ENCODE peak calls at places on chromosome 5, in ten cellular contexts. N is cardiac fibroblast; A is testis; K is AG10803; W is A549; P is NCI-H1417; H is CD4-positive, alpha-beta T cell; B is stimulated activated naive CD8-positive, alpha-beta T cell treated with anti-CD3 and anti-CD28 coated beads, Interleukin-15, Interleukin-2, amounts not matched to agents 100 U/mL and 50 U/mL, for 24 hours; C is AG09319; T is EL. Y is an unnamed sample.
A peak's percentile ranks its signal among the peaks of the same experiment; 100 is the strongest.

GRCh38 chr5:58484505-58484904 is 6.7 kb upstream of the GAPT start:
- DNase-seq in N (no peak), A (no peak), K (no peak), W (no peak), P (no peak), H (no peak), B (no peak), C (no peak), T (no peak), Y (no peak)

GRCh38 chr5:56350595-56351170 is 117.6 kb upstream of the ANKRD55 start:
- DNase-seq in N (peak; percentile 72), A (no peak), K (peak; percentile 70), W (peak; percentile 94), P (peak; percentile 34), H (no peak), B (no peak), C (peak; percentile 14), T (peak; percentile 97), Y (peak; percentile 53)

GRCh38 chr5:146860213-146860891 is 18.2 kb downstream of the PPP2R2B start:
- DNase-seq in N (no peak), A (no peak), K (peak; percentile 3), W (no peak), P (no peak), H (no peak), B (no peak), C (no peak), T (peak; percentile 80), Y (no peak)

GRCh38 chr5:40554794-40555193 is 124.9 kb upstream of the PTGER4 start:
- DNase-seq in N (no peak), A (no peak), K (no peak), W (no peak), P (no peak), H (no peak), B (no peak), C (no peak), T (no peak), Y (no peak)

GRCh38 chr5:121758640-121759039 is 93.0 kb upstream of the FTMT start:
- DNase-seq in N (no peak), A (no peak), K (no peak), W (no peak), P (no peak), H (no peak), B (no peak), C (no peak), T (no peak), Y (no peak)

GRCh38 chr5:178404987-178405386 is 172.4 kb upstream of the PHYKPL start:
- DNase-seq in N (no peak), A (no peak), K (peak; percentile 9), W (no peak), P (no peak), H (no peak), B (no peak), C (no peak), T (no peak), Y (no peak)

GRCh38 chr5:172870261-172870806 is 36.3 kb downstream of the ERGIC1 start:
- DNase-seq in N (peak; percentile 90), A (peak; percentile 42), K (peak; percentile 85), W (peak; percentile 52), P (no peak), H (no peak), B (no peak), C (no peak), T (peak; percentile 93), Y (peak; percentile 84)

GRCh38 chr5:37769840-37770239 is 70.0 kb downstream of the GDNF start:
- DNase-seq in N (no peak), A (no peak), K (no peak), W (no peak), P (no peak), H (no peak), B (no peak), C (no peak), T (no peak), Y (no peak)

GRCh38 chr5:114408847-114409246 is 47.0 kb downstream of the KCNN2 start:
- DNase-seq in N (no peak), A (no peak), K (no peak), W (no peak), P (no peak), H (no peak), B (no peak), C (no peak), T (no peak), Y (no peak)

GRCh38 chr5:1732238-1732880 is 67.3 kb downstream of the MRPL36 start:
- DNase-seq in N (no peak), A (peak; percentile 13), K (no peak), W (no peak), P (no peak), H (no peak), B (no peak), C (no peak), T (no peak), Y (no peak)

Y was measured in fibroblast of gingiva.